ENCODE peak calls at places on chromosomes 4 and X, in nine cellular contexts. One of them, this sample, is unnamed.

GRCh38 chr4:16168144-16168543 is 58.1 kb downstream of the TAPT1 start:
- DNase-seq in glutamatergic neuron: no peak
- DNase-seq in mucosa of descending colon: no peak
- DNase-seq in ascending aorta: no peak
- DNase-seq in retinal pigment epithelial cell: no peak
- DNase-seq in BE2C: no peak
- DNase-seq in body of pancreas: no peak
- DNase-seq in progenitor cell of endocrine pancreas: no peak
- DNase-seq in HFFc6: no peak
- DNase-seq in this sample: no peak

GRCh38 chr4:85200106-85200505 is 233.6 kb upstream of the WDFY3 start:
- DNase-seq in ascending aorta: no peak
- DNase-seq in HFFc6: no peak
- DNase-seq in BE2C: no peak
- DNase-seq in mucosa of descending colon: no peak
- DNase-seq in progenitor cell of endocrine pancreas: no peak
- DNase-seq in body of pancreas: no peak
- DNase-seq in retinal pigment epithelial cell: no peak
- DNase-seq in glutamatergic neuron: no peak
- DNase-seq in this sample: no peak

GRCh38 chr4:10123227-10124101 is 6.9 kb upstream of the WDR1 start:
- DNase-seq in ascending aorta: no peak
- DNase-seq in progenitor cell of endocrine pancreas: no peak
- DNase-seq in body of pancreas: no peak
- DNase-seq in retinal pigment epithelial cell: no peak
- DNase-seq in BE2C: no peak
- DNase-seq in HFFc6: no peak
- DNase-seq in glutamatergic neuron: peak
- DNase-seq in mucosa of descending colon: peak
- DNase-seq in this sample: no peak

GRCh38 chr4:126888968-126889367 is 743.8 kb upstream of the INTU start:
- DNase-seq in ascending aorta: no peak
- DNase-seq in body of pancreas: no peak
- DNase-seq in BE2C: no peak
- DNase-seq in HFFc6: peak
- DNase-seq in glutamatergic neuron: no peak
- DNase-seq in mucosa of descending colon: no peak
- DNase-seq in retinal pigment epithelial cell: peak
- DNase-seq in progenitor cell of endocrine pancreas: no peak
- DNase-seq in this sample: peak

GRCh38 chr4:62170235-62170634 is 970.1 kb downstream of the ADGRL3 start:
- DNase-seq in retinal pigment epithelial cell: no peak
- DNase-seq in ascending aorta: no peak
- DNase-seq in HFFc6: no peak
- DNase-seq in mucosa of descending colon: no peak
- DNase-seq in body of pancreas: no peak
- DNase-seq in progenitor cell of endocrine pancreas: no peak
- DNase-seq in glutamatergic neuron: no peak
- DNase-seq in BE2C: no peak
- DNase-seq in this sample: no peak

GRCh38 chrX:39815621-39816020 is 282.1 kb downstream of the BCOR start:
- DNase-seq in glutamatergic neuron: no peak
- DNase-seq in ascending aorta: no peak
- DNase-seq in BE2C: peak
- DNase-seq in mucosa of descending colon: no peak
- DNase-seq in progenitor cell of endocrine pancreas: no peak
- DNase-seq in retinal pigment epithelial cell: no peak
- DNase-seq in HFFc6: no peak
- DNase-seq in body of pancreas: no peak
- DNase-seq in this sample: no peak

GRCh38 chr4:48491514-48492176 is 1.6 kb downstream of the ZAR1 start:
- DNase-seq in body of pancreas: no peak
- DNase-seq in HFFc6: no peak
- DNase-seq in retinal pigment epithelial cell: no peak
- DNase-seq in BE2C: no peak
- DNase-seq in mucosa of descending colon: no peak
- DNase-seq in ascending aorta: no peak
- DNase-seq in glutamatergic neuron: peak
- DNase-seq in progenitor cell of endocrine pancreas: no peak
- DNase-seq in this sample: no peak

GRCh38 chr4:109611045-109611616 is 51.1 kb downstream of the MCUB start:
- DNase-seq in retinal pigment epithelial cell: no peak
- DNase-seq in glutamatergic neuron: no peak
- DNase-seq in HFFc6: peak
- DNase-seq in ascending aorta: no peak
- DNase-seq in mucosa of descending colon: peak
- DNase-seq in BE2C: no peak
- DNase-seq in progenitor cell of endocrine pancreas: no peak
- DNase-seq in body of pancreas: no peak
- DNase-seq in this sample: no peak

GRCh38 chrX:866441-866990 is 235.9 kb downstream of the SHOX start:
- DNase-seq in HFFc6: no peak
- DNase-seq in mucosa of descending colon: no peak
- DNase-seq in retinal pigment epithelial cell: no peak
- DNase-seq in body of pancreas: no peak
- DNase-seq in progenitor cell of endocrine pancreas: no peak
- DNase-seq in ascending aorta: no peak
- DNase-seq in glutamatergic neuron: no peak
- DNase-seq in BE2C: no peak
- DNase-seq in this sample: no peak

GRCh38 chr4:155908187-155909139 is 5.0 kb downstream of the TDO2 start:
- DNase-seq in retinal pigment epithelial cell: no peak
- DNase-seq in ascending aorta: no peak
- DNase-seq in mucosa of descending colon: no peak
- DNase-seq in glutamatergic neuron: no peak
- DNase-seq in progenitor cell of endocrine pancreas: no peak
- DNase-seq in HFFc6: no peak
- DNase-seq in body of pancreas: no peak
- DNase-seq in BE2C: no peak
- DNase-seq in this sample: no peak

GRCh38 chr4:155906554-155907247 is 3.2 kb downstream of the TDO2 start:
- DNase-seq in progenitor cell of endocrine pancreas: no peak
- DNase-seq in HFFc6: peak
- DNase-seq in retinal pigment epithelial cell: peak
- DNase-seq in BE2C: no peak
- DNase-seq in body of pancreas: peak
- DNase-seq in glutamatergic neuron: no peak
- DNase-seq in mucosa of descending colon: no peak
- DNase-seq in ascending aorta: peak
- DNase-seq in this sample: peak

GRCh38 chr4:155914782-155915181 is 11.3 kb downstream of the TDO2 start:
- DNase-seq in retinal pigment epithelial cell: no peak
- DNase-seq in HFFc6: no peak
- DNase-seq in ascending aorta: no peak
- DNase-seq in mucosa of descending colon: no peak
- DNase-seq in body of pancreas: no peak
- DNase-seq in BE2C: no peak
- DNase-seq in progenitor cell of endocrine pancreas: no peak
- DNase-seq in glutamatergic neuron: no peak
- DNase-seq in this sample: no peak

GRCh38 chr4:155909615-155910226 is 6.2 kb downstream of the TDO2 start:
- DNase-seq in glutamatergic neuron: no peak
- DNase-seq in retinal pigment epithelial cell: no peak
- DNase-seq in HFFc6: no peak
- DNase-seq in ascending aorta: no peak
- DNase-seq in body of pancreas: no peak
- DNase-seq in BE2C: no peak
- DNase-seq in mucosa of descending colon: no peak
- DNase-seq in progenitor cell of endocrine pancreas: no peak
- DNase-seq in this sample: no peak

DNA sequence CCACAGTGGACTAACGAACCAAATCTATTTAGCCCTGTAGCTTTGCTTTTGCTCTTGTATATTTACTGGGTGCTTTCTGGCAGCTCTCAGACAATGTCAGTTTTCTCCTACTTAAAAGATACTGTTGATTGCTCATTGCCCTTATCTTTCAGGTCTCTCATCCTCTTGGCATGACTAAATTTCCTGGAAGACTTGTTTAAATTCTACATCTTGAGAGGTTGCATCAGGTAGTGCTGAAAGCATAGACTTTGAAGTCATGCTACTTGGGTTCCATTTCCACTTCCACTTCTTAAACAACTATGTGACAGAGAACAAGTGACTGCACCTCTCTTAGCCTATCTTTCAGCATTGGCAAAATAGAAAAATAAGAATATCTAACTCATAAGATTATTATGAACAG is 8.4 kb downstream of the TDO2 start:
- DNase-seq in HFFc6: no peak
- DNase-seq in retinal pigment epithelial cell: no peak
- DNase-seq in BE2C: no peak
- DNase-seq in body of pancreas: no peak
- DNase-seq in ascending aorta: no peak
- DNase-seq in progenitor cell of endocrine pancreas: no peak
- DNase-seq in glutamatergic neuron: no peak
- DNase-seq in mucosa of descending colon: no peak
- DNase-seq in this sample: no peak
- TF ChIP-seq CTCF in HFFc6: no peak
- TF ChIP-seq CTCF in retinal pigment epithelial cell: no peak
- TF ChIP-seq CTCF in BE2C: no peak
- TF ChIP-seq CTCF in body of pancreas: no peak
- TF ChIP-seq CTCF in ascending aorta: no peak
- TF ChIP-seq CTCF in progenitor cell of endocrine pancreas: no peak
- TF ChIP-seq CTCF in glutamatergic neuron: no peak
- TF ChIP-seq CTCF in mucosa of descending colon: no peak
- TF ChIP-seq CTCF in this sample: no peak

GRCh38 chrX:71085900-71086299 is 9.8 kb upstream of the FOXO4 start:
- DNase-seq in body of pancreas: no peak
- DNase-seq in progenitor cell of endocrine pancreas: no peak
- DNase-seq in HFFc6: no peak
- DNase-seq in BE2C: no peak
- DNase-seq in glutamatergic neuron: no peak
- DNase-seq in mucosa of descending colon: no peak
- DNase-seq in retinal pigment epithelial cell: no peak
- DNase-seq in ascending aorta: no peak
- DNase-seq in this sample: no peak

GRCh38 chrX:71081348-71082148 is 13.4 kb upstream of the SNX12 start:
- DNase-seq in progenitor cell of endocrine pancreas: no peak
- DNase-seq in glutamatergic neuron: no peak
- DNase-seq in body of pancreas: no peak
- DNase-seq in ascending aorta: no peak
- DNase-seq in HFFc6: no peak
- DNase-seq in retinal pigment epithelial cell: no peak
- DNase-seq in mucosa of descending colon: no peak
- DNase-seq in BE2C: no peak
- DNase-seq in this sample: no peak

GRCh38 chrX:71082778-71083177 is 12.9 kb upstream of the FOXO4 start:
- DNase-seq in retinal pigment epithelial cell: no peak
- DNase-seq in glutamatergic neuron: no peak
- DNase-seq in mucosa of descending colon: no peak
- DNase-seq in BE2C: no peak
- DNase-seq in HFFc6: no peak
- DNase-seq in progenitor cell of endocrine pancreas: no peak
- DNase-seq in ascending aorta: no peak
- DNase-seq in body of pancreas: no peak
- DNase-seq in this sample: no peak

GRCh38 chrX:71082253-71082652 is 13.4 kb upstream of the FOXO4 start:
- DNase-seq in body of pancreas: no peak
- DNase-seq in HFFc6: no peak
- DNase-seq in ascending aorta: no peak
- DNase-seq in progenitor cell of endocrine pancreas: no peak
- DNase-seq in mucosa of descending colon: no peak
- DNase-seq in retinal pigment epithelial cell: no peak
- DNase-seq in BE2C: no peak
- DNase-seq in glutamatergic neuron: no peak
- DNase-seq in this sample: no peak
- TF ChIP-seq CTCF in body of pancreas: no peak
- TF ChIP-seq CTCF in HFFc6: no peak
- TF ChIP-seq CTCF in ascending aorta: no peak
- TF ChIP-seq CTCF in progenitor cell of endocrine pancreas: no peak
- TF ChIP-seq CTCF in mucosa of descending colon: no peak
- TF ChIP-seq CTCF in retinal pigment epithelial cell: no peak
- TF ChIP-seq CTCF in BE2C: no peak
- TF ChIP-seq CTCF in glutamatergic neuron: no peak
- TF ChIP-seq CTCF in this sample: no peak

GRCh38 chrX:136711147-136711546 is 63.2 kb downstream of the CD40LG start:
- DNase-seq in glutamatergic neuron: peak
- DNase-seq in retinal pigment epithelial cell: no peak
- DNase-seq in progenitor cell of endocrine pancreas: no peak
- DNase-seq in BE2C: peak
- DNase-seq in ascending aorta: no peak
- DNase-seq in body of pancreas: no peak
- DNase-seq in HFFc6: peak
- DNase-seq in mucosa of descending colon: peak
- DNase-seq in this sample: no peak
- TF ChIP-seq CTCF in glutamatergic neuron: no peak
- TF ChIP-seq CTCF in retinal pigment epithelial cell: peak
- TF ChIP-seq CTCF in progenitor cell of endocrine pancreas: no peak
- TF ChIP-seq CTCF in BE2C: peak
- TF ChIP-seq CTCF in ascending aorta: peak
- TF ChIP-seq CTCF in body of pancreas: no peak
- TF ChIP-seq CTCF in HFFc6: peak
- TF ChIP-seq CTCF in mucosa of descending colon: no peak
- TF ChIP-seq CTCF in this sample: peak

GRCh38 chr4:79088991-79089705 is 149.9 kb upstream of the PAQR3 start:
- DNase-seq in ascending aorta: no peak
- DNase-seq in mucosa of descending colon: no peak
- DNase-seq in glutamatergic neuron: no peak
- DNase-seq in BE2C: no peak
- DNase-seq in retinal pigment epithelial cell: no peak
- DNase-seq in HFFc6: no peak
- DNase-seq in body of pancreas: no peak
- DNase-seq in progenitor cell of endocrine pancreas: no peak
- DNase-seq in this sample: no peak

GRCh38 chr4:79082988-79083387 is 143.8 kb upstream of the PAQR3 start:
- DNase-seq in BE2C: no peak
- DNase-seq in ascending aorta: no peak
- DNase-seq in body of pancreas: no peak
- DNase-seq in glutamatergic neuron: no peak
- DNase-seq in HFFc6: no peak
- DNase-seq in mucosa of descending colon: no peak
- DNase-seq in retinal pigment epithelial cell: no peak
- DNase-seq in progenitor cell of endocrine pancreas: no peak
- DNase-seq in this sample: no peak

GRCh38 chr4:79083406-79084010 is 144.3 kb upstream of the PAQR3 start:
- DNase-seq in glutamatergic neuron: no peak
- DNase-seq in BE2C: no peak
- DNase-seq in retinal pigment epithelial cell: no peak
- DNase-seq in mucosa of descending colon: no peak
- DNase-seq in HFFc6: no peak
- DNase-seq in ascending aorta: no peak
- DNase-seq in body of pancreas: peak
- DNase-seq in progenitor cell of endocrine pancreas: no peak
- DNase-seq in this sample: no peak

GRCh38 chr4:79081973-79082372 is 142.7 kb upstream of the PAQR3 start:
- DNase-seq in body of pancreas: no peak
- DNase-seq in mucosa of descending colon: no peak
- DNase-seq in BE2C: no peak
- DNase-seq in glutamatergic neuron: no peak
- DNase-seq in ascending aorta: no peak
- DNase-seq in progenitor cell of endocrine pancreas: no peak
- DNase-seq in HFFc6: no peak
- DNase-seq in retinal pigment epithelial cell: no peak
- DNase-seq in this sample: no peak

DNA sequence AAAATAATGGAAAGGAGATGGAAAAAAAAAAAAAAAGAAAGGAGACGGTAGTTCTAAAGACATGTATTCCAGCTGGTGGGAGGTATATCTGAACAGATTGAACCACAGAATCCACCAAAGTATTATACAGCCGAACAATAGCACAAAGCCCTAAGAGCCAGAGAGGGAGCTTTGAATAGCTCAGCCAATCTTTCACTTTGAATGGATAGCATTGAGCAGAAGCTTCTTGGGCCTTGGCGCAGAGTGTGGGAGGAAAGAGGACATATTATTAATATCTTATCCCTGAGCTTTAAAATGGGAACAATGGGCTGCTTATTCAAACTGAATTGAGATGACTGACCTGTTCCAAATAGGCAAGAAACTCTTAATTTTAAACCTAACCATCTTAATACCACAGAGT is 147.9 kb upstream of the PAQR3 start:
- DNase-seq in progenitor cell of endocrine pancreas: no peak
- DNase-seq in BE2C: no peak
- DNase-seq in glutamatergic neuron: no peak
- DNase-seq in retinal pigment epithelial cell: no peak
- DNase-seq in ascending aorta: no peak
- DNase-seq in HFFc6: no peak
- DNase-seq in mucosa of descending colon: no peak
- DNase-seq in body of pancreas: no peak
- DNase-seq in this sample: no peak
- TF ChIP-seq CTCF in progenitor cell of endocrine pancreas: no peak
- TF ChIP-seq CTCF in BE2C: no peak
- TF ChIP-seq CTCF in glutamatergic neuron: no peak
- TF ChIP-seq CTCF in retinal pigment epithelial cell: no peak
- TF ChIP-seq CTCF in ascending aorta: no peak
- TF ChIP-seq CTCF in HFFc6: no peak
- TF ChIP-seq CTCF in mucosa of descending colon: no peak
- TF ChIP-seq CTCF in body of pancreas: no peak
- TF ChIP-seq CTCF in this sample: no peak

This sample was measured in AG09309.